ENCODE peak calls at places on chromosomes 13 and 19, in ten cellular contexts. G, Q, K, E, Z, L, X, Y, B and U are unnamed samples.

GRCh38 chr13:20369886-20370361 is 137.8 kb upstream of the GJB6 start:
- DNase-seq in G (no peak), Q (peak; percentile 94), K (no peak), E (no peak), Z (peak; percentile 20), L (no peak), X (no peak), Y (no peak), B (no peak), U (no peak)

GRCh38 chr13:40069173-40070044 is 413.9 kb downstream of the COG6 start:
- DNase-seq in G (peak; percentile 82), Q (peak; percentile 73), K (peak; percentile 85), E (peak; percentile 80), Z (peak; percentile 46), L (peak; percentile 93), X (peak; percentile 80), Y (peak; percentile 63), B (peak; percentile 82), U (peak; percentile 21)

GRCh38 chr19:703651-704446 is 4.9 kb upstream of the PALM start:
- DNase-seq in G (peak; percentile 51), Q (peak; percentile 57), K (peak; percentile 95), E (peak; percentile 84), Z (no peak), L (peak; percentile 94), X (peak; percentile 84), Y (peak; percentile 17), B (peak; percentile 72), U (no peak)

GRCh38 chr13:102845630-102846260 is at the start of gene ERCC5:
- DNase-seq in G (peak; percentile 97), Q (peak; percentile 97), K (peak; percentile 98), E (peak; percentile 96), Z (peak; percentile 96), L (peak; percentile 98), X (peak; percentile 96), Y (peak; percentile 96), B (peak; percentile 96), U (peak; percentile 86)

GRCh38 chr13:110047511-110047910 is 259.4 kb downstream of the COL4A1 start:
- DNase-seq in G (peak; percentile 81), Q (peak; percentile 18), K (peak; percentile 80), E (no peak), Z (peak; percentile 99), L (no peak), X (peak; percentile 75), Y (peak; percentile 81), B (peak; percentile 88), U (peak; percentile 68)

GRCh38 chr13:43785681-43786471 is 896 bp downstream of the ENOX1 start:
- DNase-seq in G (peak; percentile 82), Q (peak; percentile 63), K (peak; percentile 95), E (peak; percentile 69), Z (peak; percentile 62), L (peak; percentile 93), X (peak; percentile 70), Y (peak; percentile 68), B (peak; percentile 78), U (no peak)

GRCh38 chr19:17794412-17794730 is 567 bp upstream of the B3GNT3 start:
- DNase-seq in G (no peak), Q (no peak), K (no peak), E (no peak), Z (no peak), L (no peak), X (no peak), Y (no peak), B (no peak), U (no peak)

GRCh38 chr19:49395581-49396407 is 7.7 kb downstream of the KASH5 start:
- DNase-seq in G (no peak), Q (no peak), K (no peak), E (no peak), Z (no peak), L (no peak), X (no peak), Y (no peak), B (no peak), U (no peak)

DNA sequence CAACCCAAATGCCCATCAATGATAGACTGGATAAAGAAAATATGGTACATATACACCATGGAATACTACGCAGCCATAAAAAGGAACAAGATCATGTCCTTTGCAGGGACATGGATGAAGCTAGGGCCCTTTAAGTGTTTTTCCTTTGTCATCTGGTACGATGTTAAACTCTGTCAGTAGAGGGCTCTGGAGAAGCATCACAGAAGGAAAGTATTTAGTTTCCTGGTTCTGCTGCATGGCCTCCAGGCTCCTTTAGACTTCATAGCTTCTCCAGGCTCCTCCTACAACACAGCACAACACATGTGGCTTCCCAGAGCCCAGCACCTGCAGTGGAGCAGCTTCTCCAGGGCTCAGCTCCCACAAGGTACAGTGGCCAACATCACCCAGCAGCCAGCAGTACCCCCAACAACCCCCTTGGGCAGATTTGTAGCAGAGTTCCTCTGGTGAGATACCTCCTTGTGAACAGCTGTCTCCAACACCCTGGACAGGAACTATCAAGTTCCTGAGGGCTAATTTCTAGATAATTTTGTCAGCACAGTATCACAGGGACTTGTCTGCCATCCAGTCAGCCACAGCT is 63.4 kb downstream of the KCTD12 start:
- DNase-seq in G (peak; percentile 77), Q (peak; percentile 61), K (no peak), E (no peak), Z (peak; percentile 17), L (no peak), X (no peak), Y (no peak), B (no peak), U (no peak)
- TF ChIP-seq CTCF in G (peak; percentile 52), Q (peak; percentile 44), K (peak; percentile 43), E (peak; percentile 39), Z (peak; percentile 36), L (no peak), X (no peak), Y (peak; percentile 13), B (no peak), U (no peak)

GRCh38 chr19:35141627-35142401 is 1.2 kb upstream of the FXYD7 start:
- DNase-seq in G (no peak), Q (no peak), K (no peak), E (no peak), Z (peak; percentile 22), L (peak; percentile 90), X (no peak), Y (no peak), B (peak; percentile 32), U (no peak)
- H3K4me3 ChIP-seq in G (no peak overlapping the region), Q (no peak overlapping the region), K (no peak overlapping the region), E (no peak overlapping the region), Z (no peak overlapping the region), L (no peak overlapping the region), X (peak overlapping the region; percentile 35), Y (no peak overlapping the region), B (no peak overlapping the region), U (no peak overlapping the region)

GRCh38 chr13:51328488-51328887 is 11.0 kb upstream of the SERPINE3 start:
- DNase-seq in G (no peak), Q (no peak), K (no peak), E (no peak), Z (no peak), L (no peak), X (no peak), Y (no peak), B (no peak), U (no peak)
- TF ChIP-seq CTCF in G (no peak), Q (no peak), K (no peak), E (no peak), Z (no peak), L (no peak), X (no peak), Y (no peak), B (no peak), U (no peak)

DNA sequence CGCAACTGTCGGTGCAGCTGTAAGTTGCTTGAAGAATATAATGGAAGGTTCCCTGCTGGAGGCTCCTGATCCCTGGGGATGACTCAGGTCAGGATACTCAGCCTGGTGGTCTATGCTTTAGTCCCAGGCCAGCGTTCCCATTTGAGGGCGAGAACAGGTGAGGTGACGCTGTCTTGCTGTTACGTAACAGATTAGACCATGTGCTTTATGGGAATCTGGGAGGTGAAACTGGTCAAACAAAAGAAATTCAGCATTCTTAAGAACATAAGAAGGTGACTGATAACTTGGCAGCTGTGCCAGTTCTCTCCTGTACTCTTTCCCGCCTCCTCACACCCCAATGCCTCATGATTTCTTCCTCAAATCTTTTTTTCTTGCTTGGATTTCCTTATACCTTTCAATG is at the start of gene CXCL17:
- DNase-seq in G (no peak), Q (peak; percentile 91), K (no peak), E (no peak), Z (no peak), L (no peak), X (peak; percentile 76), Y (no peak), B (peak; percentile 78), U (no peak)
- H3K4me3 ChIP-seq in G (no peak within 1 kb of the TSS), Q (peak within 1 kb of the TSS; percentile 21), K (no peak within 1 kb of the TSS), E (no peak within 1 kb of the TSS), Z (no peak within 1 kb of the TSS), L (no peak within 1 kb of the TSS), X (peak within 1 kb of the TSS; percentile 20), Y (no peak within 1 kb of the TSS), B (no peak within 1 kb of the TSS), U (no peak within 1 kb of the TSS)

GRCh38 chr19:14062558-14062855 is 631 bp upstream of the PALM3 start:
- DNase-seq in G (no peak), Q (no peak), K (no peak), E (no peak), Z (no peak), L (no peak), X (no peak), Y (no peak), B (no peak), U (no peak)

GRCh38 chr19:14061081-14061749 is 661 bp downstream of the PALM3 start:
- DNase-seq in G (no peak), Q (no peak), K (no peak), E (no peak), Z (peak; percentile 72), L (no peak), X (peak; percentile 53), Y (no peak), B (no peak), U (no peak)

GRCh38 chr19:14063100-14063499 is 1.2 kb upstream of the PALM3 start:
- DNase-seq in G (no peak), Q (no peak), K (no peak), E (no peak), Z (no peak), L (no peak), X (no peak), Y (no peak), B (no peak), U (no peak)

GRCh38 chr19:14059652-14060155 is 2.2 kb downstream of the PALM3 start:
- DNase-seq in G (no peak), Q (no peak), K (no peak), E (no peak), Z (no peak), L (peak; percentile 75), X (no peak), Y (no peak), B (no peak), U (no peak)

DNA sequence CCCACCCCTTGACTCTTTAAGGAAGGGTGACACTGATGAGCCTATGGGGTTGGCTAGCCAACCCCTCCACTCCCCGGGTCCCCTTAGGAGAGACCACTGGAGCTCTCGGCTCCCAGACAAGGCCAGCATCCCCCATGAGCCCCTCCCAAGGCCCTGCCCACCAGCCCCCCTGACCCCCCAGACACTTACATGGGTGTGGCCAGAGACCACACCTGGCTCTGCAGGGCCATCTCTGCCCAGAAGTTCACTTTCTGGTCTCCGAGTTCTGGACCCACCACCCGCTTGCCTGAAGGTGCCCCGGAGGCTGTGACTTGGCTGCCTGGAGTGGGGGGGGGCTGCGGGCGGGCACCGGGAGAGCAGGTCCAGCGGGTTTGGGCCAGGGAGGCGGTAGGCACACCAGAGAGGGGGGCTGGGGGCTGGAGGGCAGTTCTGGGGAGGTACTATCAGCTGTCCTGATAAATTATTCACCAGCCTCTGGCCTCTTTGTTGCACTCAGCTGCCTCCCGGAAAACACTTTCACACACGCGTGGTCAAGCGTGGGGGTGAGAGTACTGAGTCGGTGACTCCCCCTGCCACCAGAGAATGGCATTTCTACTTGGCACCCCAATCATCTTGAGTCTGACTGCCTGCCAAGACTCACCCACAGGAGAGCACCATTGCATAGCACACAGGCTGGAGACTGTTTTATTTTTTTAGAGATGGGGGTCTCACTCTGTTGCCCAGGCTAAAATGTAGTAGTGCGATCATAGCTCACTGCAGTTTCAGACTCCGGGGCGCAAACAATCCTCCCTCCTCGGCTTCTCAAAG is at the start of gene PALM3:
- DNase-seq in G (no peak), Q (peak; percentile 22), K (peak; percentile 95), E (peak; percentile 35), Z (no peak), L (peak; percentile 80), X (peak; percentile 90), Y (no peak), B (peak; percentile 83), U (no peak)
- TF ChIP-seq CTCF in G (no peak), Q (no peak), K (peak; percentile 2), E (no peak), Z (no peak), L (no peak), X (no peak), Y (no peak), B (peak; percentile 25), U (no peak)